ENCODE peak calls at places on chromosome 19, in four cellular contexts. B is RWPE2, U is spleen, D is NCI-H1930. L is an unnamed sample.

GRCh38 chr19:36331353-36332228 is 47.4 kb downstream of the ZFP14 start:
- DNase-seq in B (peak; percentile 83), U (peak; percentile 85), D (peak; percentile 98), L (peak; percentile 83)

GRCh38 chr19:33441277-33441699 is 67.8 kb downstream of the CEBPG start:
- DNase-seq in B (peak; percentile 51), U (peak; percentile 76), D (no peak), L (peak; percentile 75)

GRCh38 chr19:29293292-29293691 is 80.3 kb upstream of the UQCRFS1 start:
- DNase-seq in B (peak; percentile 27), U (no peak), D (no peak), L (no peak)

GRCh38 chr19:42261763-42262162 is 6.8 kb upstream of the ERF start:
- DNase-seq in B (no peak), U (no peak), D (no peak), L (no peak)

GRCh38 chr19:14165986-14166385 is 29.6 kb upstream of the ASF1B start:
- DNase-seq in B (no peak), U (no peak), D (no peak), L (no peak)

GRCh38 chr19:18896421-18896841 is 473 bp upstream of the CERS1 start:
- DNase-seq in B (no peak), U (peak; percentile 61), D (no peak), L (no peak)

GRCh38 chr19:8569066-8569761 is 8.0 kb downstream of the MYO1F start:
- DNase-seq in B (no peak), U (peak; percentile 89), D (no peak), L (no peak)

GRCh38 chr19:49853852-49854849 is 3.2 kb downstream of the PTOV1 start:
- DNase-seq in B (no peak), U (peak; percentile 81), D (no peak), L (no peak)

GRCh38 chr19:8640402-8641004 is 10.1 kb downstream of the NFILZ start:
- DNase-seq in B (no peak), U (peak; percentile 89), D (no peak), L (no peak)

GRCh38 chr19:53991224-53992113 is at the start of gene CACNG6:
- DNase-seq in B (no peak), U (no peak), D (peak; percentile 7), L (no peak)

GRCh38 chr19:44869728-44870470 is 21.2 kb upstream of the TOMM40 start:
- DNase-seq in B (no peak), U (no peak), D (no peak), L (no peak)

GRCh38 chr19:6417713-6418561 is 6.7 kb downstream of the KHSRP start:
- DNase-seq in B (no peak), U (no peak), D (no peak), L (no peak)

GRCh38 chr19:30052122-30053075 is 110.4 kb downstream of the URI1 start:
- DNase-seq in B (no peak), U (no peak), D (no peak), L (no peak)

GRCh38 chr19:497476-497860 is 1.2 kb downstream of the MADCAM1 start:
- DNase-seq in B (no peak), U (peak; percentile 78), D (no peak), L (no peak)

GRCh38 chr19:39296055-39296645 is at the start of gene IFNL1:
- DNase-seq in B (no peak), U (peak; percentile 42), D (no peak), L (no peak)

GRCh38 chr19:10289167-10289835 is 451 bp upstream of the ICAM5 start:
- DNase-seq in B (peak; percentile 86), U (peak; percentile 87), D (peak; percentile 21), L (no peak)

GRCh38 chr19:32817252-32817912 is 52.2 kb downstream of the SLC7A9 start:
- DNase-seq in B (no peak), U (no peak), D (no peak), L (no peak)

GRCh38 chr19:517721-518136 is 10.4 kb downstream of the TPGS1 start:
- DNase-seq in B (no peak), U (no peak), D (no peak), L (peak; percentile 88)

GRCh38 chr19:11659612-11660011 is 62.3 kb downstream of the ZNF627 start:
- DNase-seq in B (no peak), U (no peak), D (no peak), L (no peak)

GRCh38 chr19:2503521-2504109 is 27.7 kb downstream of the GADD45B start:
- DNase-seq in B (peak; percentile 71), U (no peak), D (no peak), L (no peak)

GRCh38 chr19:6325614-6326013 is 7.8 kb downstream of the ACER1 start:
- DNase-seq in B (no peak), U (no peak), D (no peak), L (no peak)

GRCh38 chr19:30079200-30079599 is 137.2 kb downstream of the URI1 start:
- DNase-seq in B (no peak), U (peak; percentile 10), D (no peak), L (no peak)

GRCh38 chr19:2491130-2491801 is 15.3 kb downstream of the GADD45B start:
- DNase-seq in B (peak; percentile 91), U (peak; percentile 88), D (no peak), L (peak; percentile 93)

GRCh38 chr19:4474504-4475136 is 2.5 kb downstream of the HDGFL2 start:
- DNase-seq in B (no peak), U (no peak), D (peak; percentile 42), L (no peak)

GRCh38 chr19:46634045-46634655 is 1.9 kb downstream of the GNG8 start:
- DNase-seq in B (peak; percentile 90), U (peak; percentile 94), D (peak; percentile 55), L (no peak)

GRCh38 chr19:3360494-3361383 is 5.6 kb upstream of the NFIC start:
- DNase-seq in B (no peak), U (peak; percentile 93), D (no peak), L (no peak)

L was measured in chondrocyte.